ENCODE peak calls at places on chromosomes 4 and X, in six cellular contexts. A is small intestine, L is heart left ventricle, Y is HepG2, C is body of pancreas, P is uterus. Z is an unnamed sample.

GRCh38 chrX:45172890-45173289 is 27.8 kb downstream of the DIPK2B start:
- DNase-seq in A (peak; percentile 11), L (no peak), Y (peak; percentile 3), C (no peak), P (no peak), Z (no peak)

GRCh38 chr4:46123872-46124755 is at the start of gene GABRG1:
- DNase-seq in A (no peak), L (no peak), Y (no peak), C (no peak), P (no peak), Z (no peak)

GRCh38 chr4:136002316-136002715 is 1530.0 kb downstream of the PCDH18 start:
- DNase-seq in A (no peak), L (no peak), Y (no peak), C (no peak), P (no peak), Z (no peak)

GRCh38 chr4:59518005-59518823 is 1681.9 kb upstream of the ADGRL3 start:
- DNase-seq in A (peak; percentile 1), L (no peak), Y (no peak), C (no peak), P (no peak), Z (no peak)

GRCh38 chr4:107683873-107684272 is 36.2 kb downstream of the PAPSS1 start:
- DNase-seq in A (no peak), L (no peak), Y (peak; percentile 77), C (no peak), P (no peak), Z (no peak)

GRCh38 chr4:97987019-97987648 is 156.1 kb downstream of the STPG2 start:
- DNase-seq in A (peak; percentile 8), L (no peak), Y (peak; percentile 4), C (no peak), P (no peak), Z (no peak)

GRCh38 chr4:76067652-76068286 is 6.7 kb upstream of the ART3 start:
- DNase-seq in A (peak; percentile 82), L (peak; percentile 62), Y (peak; percentile 60), C (peak; percentile 81), P (peak; percentile 64), Z (peak; percentile 48)

GRCh38 chrX:68723491-68724155 is 76.2 kb downstream of the STARD8 start:
- DNase-seq in A (no peak), L (no peak), Y (no peak), C (peak; percentile 8), P (no peak), Z (no peak)

GRCh38 chrX:129695937-129696336 is 41.2 kb upstream of the APLN start:
- DNase-seq in A (no peak), L (no peak), Y (no peak), C (no peak), P (no peak), Z (no peak)

GRCh38 chr4:172830295-172830764 is 338.3 kb upstream of the GALNT7 start:
- DNase-seq in A (peak; percentile 25), L (no peak), Y (peak; percentile 2), C (no peak), P (no peak), Z (no peak)

GRCh38 chrX:107731831-107732502 is 43.6 kb downstream of the TSC22D3 start:
- DNase-seq in A (peak; percentile 80), L (peak; percentile 93), Y (no peak), C (peak; percentile 96), P (peak; percentile 94), Z (no peak)

GRCh38 chrX:41661366-41662095 is 27.2 kb upstream of the GPR34 start:
- DNase-seq in A (no peak), L (no peak), Y (no peak), C (no peak), P (no peak), Z (no peak)

GRCh38 chrX:40933132-40934078 is 151.8 kb upstream of the USP9X start:
- DNase-seq in A (peak; percentile 31), L (no peak), Y (no peak), C (no peak), P (no peak), Z (no peak)

GRCh38 chrX:38796926-38797325 is 4.3 kb upstream of the MID1IP1 start:
- DNase-seq in A (no peak), L (no peak), Y (no peak), C (no peak), P (no peak), Z (no peak)

GRCh38 chr4:40152642-40153041 is 44.2 kb upstream of the RHOH start:
- DNase-seq in A (peak; percentile 16), L (no peak), Y (no peak), C (no peak), P (no peak), Z (no peak)

GRCh38 chr4:98828801-98829200 is 100.1 kb downstream of the EIF4E start:
- DNase-seq in A (peak; percentile 20), L (no peak), Y (peak; percentile 3), C (no peak), P (no peak), Z (no peak)

GRCh38 chrX:22300130-22300529 is 27.4 kb downstream of the CBLL2 start:
- DNase-seq in A (no peak), L (peak; percentile 47), Y (no peak), C (peak; percentile 29), P (peak; percentile 15), Z (no peak)

GRCh38 chrX:131202766-131203165 is 86.3 kb downstream of the IGSF1 start:
- DNase-seq in A (no peak), L (no peak), Y (no peak), C (no peak), P (no peak), Z (no peak)

GRCh38 chr4:189600598-189601435 is 339.9 kb upstream of the FRG1 start:
- DNase-seq in A (no peak), L (no peak), Y (no peak), C (no peak), P (no peak), Z (no peak)

GRCh38 chr4:2125831-2126230 is 66.7 kb downstream of the NAT8L start:
- DNase-seq in A (no peak), L (no peak), Y (no peak), C (no peak), P (no peak), Z (no peak)

GRCh38 chr4:130395871-130396270 is 1299.9 kb downstream of the C4orf33 start:
- DNase-seq in A (no peak), L (no peak), Y (no peak), C (no peak), P (no peak), Z (no peak)

GRCh38 chrX:107764845-107765608 is 10.6 kb downstream of the TSC22D3 start:
- DNase-seq in A (no peak), L (no peak), Y (no peak), C (no peak), P (no peak), Z (no peak)

GRCh38 chrX:110180176-110180927 is 137.5 kb downstream of the AMMECR1 start:
- DNase-seq in A (no peak), L (peak; percentile 40), Y (no peak), C (no peak), P (peak; percentile 69), Z (no peak)

GRCh38 chr4:53672873-53673272 is 81.6 kb upstream of the LNX1 start:
- DNase-seq in A (no peak), L (no peak), Y (no peak), C (no peak), P (no peak), Z (no peak)

GRCh38 chrX:10617964-10618342 is 2.4 kb downstream of the MID1 start:
- DNase-seq in A (no peak), L (no peak), Y (no peak), C (peak; percentile 17), P (no peak), Z (no peak)

DNA sequence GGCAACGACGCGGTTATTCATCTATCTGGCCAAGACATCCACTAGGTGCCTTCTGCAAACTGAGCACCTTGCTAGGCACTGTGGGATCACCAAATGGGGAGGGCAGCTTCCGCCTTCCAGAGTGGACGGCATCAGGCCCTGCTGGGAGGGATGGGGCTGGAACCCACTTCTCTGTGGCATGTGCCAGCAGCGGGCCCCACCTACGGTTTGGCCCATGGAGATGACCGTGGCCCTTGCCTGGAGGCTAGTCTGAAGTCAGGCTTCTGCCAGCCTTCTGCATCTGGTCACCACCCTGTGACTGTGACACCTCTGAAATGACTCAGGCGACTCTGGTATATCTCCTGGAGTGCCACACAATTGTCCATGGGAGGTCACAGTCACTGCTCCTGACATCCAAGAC is 7.2 kb downstream of the SSR4 start:
- DNase-seq in A (no peak), L (no peak), Y (no peak), C (no peak), P (no peak), Z (no peak)
- H3K9me3 ChIP-seq in A (no peaks in the 10 kb centered on the region), L (no peaks in the 10 kb centered on the region), Y (no peaks in the 10 kb centered on the region), C (no peaks in the 10 kb centered on the region), P (no peaks in the 10 kb centered on the region), Z (no peaks in the 10 kb centered on the region)

GRCh38 chrX:48025561-48025960 is 18.8 kb downstream of the SPACA5 start:
- DNase-seq in A (peak; percentile 59), L (no peak), Y (peak; percentile 56), C (peak; percentile 46), P (peak; percentile 42), Z (no peak)

GRCh38 chrX:48028091-48028490 is 21.3 kb downstream of the SPACA5 start:
- DNase-seq in A (no peak), L (no peak), Y (no peak), C (no peak), P (no peak), Z (no peak)

GRCh38 chrX:48021026-48021900 is 14.5 kb downstream of the SPACA5 start:
- DNase-seq in A (peak; percentile 72), L (peak; percentile 78), Y (peak; percentile 71), C (peak; percentile 58), P (peak; percentile 73), Z (peak; percentile 53)

GRCh38 chrX:48022740-48023139 is 16.0 kb downstream of the SPACA5 start:
- DNase-seq in A (no peak), L (no peak), Y (no peak), C (no peak), P (no peak), Z (no peak)

GRCh38 chrX:48022100-48022499 is 15.3 kb downstream of the SPACA5 start:
- DNase-seq in A (no peak), L (no peak), Y (no peak), C (no peak), P (no peak), Z (no peak)
- H3K27ac ChIP-seq in A (no peak overlapping the region), L (no peak overlapping the region), Y (no peak overlapping the region), C (no peak overlapping the region), P (peak overlapping the region; percentile 89), Z (no peak overlapping the region)

GRCh38 chr4:129008096-129008495 is 85.2 kb downstream of the SCLT1 start:
- DNase-seq in A (no peak), L (no peak), Y (no peak), C (no peak), P (no peak), Z (no peak)
- H3K9me3 ChIP-seq in A (no peaks in the 10 kb centered on the region), L (peaks cover 38% of the 10 kb centered on the region), Y (no peaks in the 10 kb centered on the region), C (no peaks in the 10 kb centered on the region), P (no peaks in the 10 kb centered on the region), Z (peaks cover 3% of the 10 kb centered on the region)

DNA sequence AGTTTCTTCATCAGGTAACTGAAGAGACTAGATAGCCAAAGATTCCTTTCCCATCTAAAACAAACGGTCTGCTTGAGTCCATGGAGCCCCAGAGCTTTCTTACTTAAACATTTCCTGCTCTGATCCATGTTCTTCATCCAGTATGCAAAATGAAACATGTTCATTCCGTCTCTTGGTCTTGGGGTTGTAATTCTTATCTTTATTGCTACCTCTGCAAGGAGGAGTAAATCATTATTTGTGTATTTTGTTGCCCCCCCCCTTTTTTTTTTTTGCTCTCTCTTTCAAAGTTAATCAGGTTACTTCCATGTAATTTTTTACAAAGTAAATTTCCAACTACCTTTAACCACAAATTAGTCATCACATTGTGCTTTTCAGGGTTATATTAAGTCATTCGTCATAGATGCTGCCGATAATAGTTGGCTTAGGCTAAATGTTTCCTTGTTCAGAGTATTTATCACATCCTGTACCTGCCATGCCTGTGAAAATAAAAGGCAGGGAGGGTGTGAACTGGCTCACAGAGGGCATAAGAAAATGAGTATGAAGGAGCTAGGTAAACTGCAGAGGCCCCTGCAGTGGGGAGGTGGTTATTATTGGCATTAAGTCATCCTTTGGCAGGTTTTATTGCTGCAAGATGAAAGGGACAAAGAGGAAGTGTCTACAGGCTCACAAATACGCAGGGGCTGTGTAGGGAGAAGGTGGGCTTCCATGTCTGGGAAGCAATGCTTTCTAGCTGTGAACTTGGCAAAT is 76.7 kb upstream of the HS3ST1 start:
- DNase-seq in A (peak; percentile 97), L (no peak), Y (no peak), C (peak; percentile 41), P (no peak), Z (no peak)
- H3K27ac ChIP-seq in A (peak overlapping the region; percentile 96), L (no peak overlapping the region), Y (no peak overlapping the region), C (no peak overlapping the region), P (no peak overlapping the region), Z (no peak overlapping the region)